ENCODE peak calls at places on chromosomes 12 and 14, in five cellular contexts. U, S, C, M and V are unnamed samples.

GRCh38 chr14:92105845-92106094 is 612 bp downstream of the ATXN3 start:
- DNase-seq in U (peak; percentile 59), C (no peak), S (peak; percentile 84), M (peak; percentile 44), V (peak; percentile 8)

GRCh38 chr14:77603031-77603430 is 13.4 kb downstream of the SPTLC2 start:
- DNase-seq in M (no peak), U (no peak), C (no peak), S (no peak), V (no peak)

GRCh38 chr12:97573901-97574300 is 111.3 kb downstream of the RMST start:
- DNase-seq in S (peak; percentile 34), U (no peak), M (no peak), C (no peak), V (no peak)

GRCh38 chr14:85471744-85472143 is 58.2 kb upstream of the FLRT2 start:
- DNase-seq in M (no peak), S (peak; percentile 91), C (no peak), U (no peak), V (no peak)

GRCh38 chr14:32608880-32609279 is 279.8 kb downstream of the AKAP6 start:
- DNase-seq in S (no peak), U (no peak), M (no peak), C (no peak), V (no peak)

GRCh38 chr12:25155031-25155576 is 39.9 kb downstream of the DNAI7 start:
- DNase-seq in S (peak; percentile 68), M (no peak), C (peak; percentile 58), U (no peak), V (no peak)

GRCh38 chr12:53340398-53340797 is 4.2 kb upstream of the SP7 start:
- DNase-seq in S (no peak), M (no peak), C (no peak), U (no peak), V (no peak)

GRCh38 chr14:92711976-92712653 is 36.3 kb downstream of the LGMN start:
- DNase-seq in S (no peak), U (no peak), C (no peak), M (no peak), V (no peak)

GRCh38 chr14:104694475-104694950 is 5.1 kb downstream of the INF2 start:
- DNase-seq in C (no peak), M (no peak), U (no peak), S (no peak), V (no peak)

GRCh38 chr14:104549536-104550339 is 29.8 kb upstream of the C14orf180 start:
- DNase-seq in S (no peak), C (no peak), M (no peak), U (no peak), V (no peak)

GRCh38 chr14:94180655-94181271 is 6.6 kb downstream of the PPP4R4 start:
- DNase-seq in S (peak; percentile 51), M (no peak), C (peak; percentile 71), U (no peak), V (no peak)

GRCh38 chr12:13124661-13125505 is 21.4 kb upstream of the GSG1 start:
- DNase-seq in C (peak; percentile 2), M (no peak), S (peak; percentile 71), U (no peak), V (no peak)

GRCh38 chr14:100782516-100783320 is 43.2 kb upstream of the MEG3 start:
- DNase-seq in M (no peak), C (no peak), S (no peak), U (peak; percentile 21), V (no peak)

GRCh38 chr12:31362115-31362758 is 36.3 kb upstream of the SINHCAF start:
- DNase-seq in C (peak; percentile 54), U (peak; percentile 65), M (peak; percentile 58), S (no peak), V (no peak)
- H3K4me3 ChIP-seq in C (peak overlapping the region; percentile 24), U (peak overlapping the region; percentile 27), M (no peak overlapping the region), S (no peak overlapping the region), V (no peak overlapping the region)

DNA sequence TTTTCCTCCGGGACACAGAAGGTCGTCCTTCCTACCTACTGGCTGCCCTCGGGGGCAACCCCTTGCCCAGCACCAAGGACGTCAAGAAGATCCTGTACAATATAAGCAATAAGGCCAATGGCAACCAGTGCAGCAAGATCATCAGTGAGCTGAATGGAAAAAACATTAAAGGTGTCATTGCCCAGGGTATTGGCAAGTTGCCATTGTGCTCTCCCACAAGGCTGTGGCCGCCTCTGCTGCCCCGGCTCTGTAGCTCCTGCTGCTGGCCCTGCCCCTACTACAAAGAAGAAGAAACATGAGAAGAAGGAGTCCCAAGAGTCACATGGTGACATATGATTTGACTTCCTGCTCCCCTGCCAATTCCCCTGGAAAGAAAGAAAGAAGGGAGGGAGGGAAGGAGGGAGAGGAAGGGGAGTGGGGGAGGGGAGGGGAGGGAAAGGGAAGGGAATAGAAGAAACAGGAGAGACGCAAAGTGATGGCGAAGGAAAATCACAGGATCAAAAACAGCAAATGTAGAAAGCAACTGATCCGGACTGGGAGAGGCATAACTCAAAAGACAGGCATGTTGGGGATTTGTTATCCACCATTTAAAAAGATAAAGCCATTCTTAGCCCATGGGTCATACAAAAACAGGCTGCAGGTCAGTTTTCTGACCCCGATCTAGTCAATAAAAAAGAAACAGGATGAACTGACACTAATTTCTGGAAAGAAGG is 61.3 kb upstream of the RESF1 start:
- DNase-seq in M (peak; percentile 22), U (no peak), S (peak; percentile 35), C (peak; percentile 80), V (no peak)
- H3K4me3 ChIP-seq in M (no peak overlapping the region), U (no peak overlapping the region), S (no peak overlapping the region), C (no peak overlapping the region), V (no peak overlapping the region)

DNA sequence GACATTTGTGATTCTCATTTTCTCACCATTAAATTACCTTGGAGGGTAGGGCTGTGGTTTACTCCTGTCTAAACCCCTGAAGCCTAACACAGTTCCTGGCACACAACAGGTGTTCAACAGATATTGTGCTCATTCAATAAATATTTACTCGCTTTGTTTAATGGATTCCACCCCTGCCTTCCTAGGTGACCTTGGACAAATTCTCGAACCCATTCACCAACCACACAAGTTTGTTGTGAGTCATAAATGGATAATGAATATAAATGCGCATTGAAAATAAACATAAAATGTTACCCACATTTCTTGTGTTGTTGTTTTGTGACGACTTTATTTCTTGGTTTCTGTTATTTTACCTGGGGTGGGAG is 362 bp upstream of the TSFM start:
- DNase-seq in U (no peak), M (no peak), S (no peak), C (no peak), V (no peak)
- H3K4me3 ChIP-seq in U (peak overlapping the region; percentile 80), M (no peak overlapping the region), S (no peak overlapping the region), C (peak overlapping the region; percentile 100), V (peak overlapping the region; percentile 95)

GRCh38 chr14:23093993-23094665 is 807 bp downstream of the ACIN1 start:
- DNase-seq in S (peak; percentile 22), U (no peak), C (peak; percentile 96), M (no peak), V (no peak)

GRCh38 chr14:23094666-23095195 is at the start of gene ACIN1:
- DNase-seq in C (no peak), U (peak; percentile 100), M (no peak), S (peak; percentile 90), V (no peak)

GRCh38 chr14:23095196-23096108 is at the start of gene C14orf119:
- DNase-seq in M (peak; percentile 100), U (peak; percentile 93), S (peak; percentile 100), C (peak; percentile 100), V (no peak)

GRCh38 chr14:23093104-23093503 is 1.8 kb downstream of the ACIN1 start:
- DNase-seq in M (no peak), C (no peak), U (no peak), S (no peak), V (no peak)

DNA sequence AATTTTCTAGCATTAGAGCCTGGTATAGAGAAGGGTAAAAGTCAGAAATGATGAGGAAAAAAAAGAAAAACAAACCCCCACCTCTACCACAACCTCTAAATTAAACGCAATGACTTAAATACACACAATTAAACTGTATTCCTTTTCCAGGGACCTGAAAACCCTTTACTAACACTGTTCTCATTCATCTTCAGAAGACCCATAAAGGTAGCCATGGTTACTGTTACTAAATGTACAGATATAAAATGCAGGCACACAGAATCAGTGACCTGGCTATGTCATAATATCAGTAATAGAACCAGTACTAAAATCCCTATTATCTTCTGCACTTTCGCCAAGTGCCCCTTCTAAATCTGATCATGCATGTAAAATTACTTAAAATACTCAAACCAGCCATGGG is 1.4 kb downstream of the ACIN1 start:
- DNase-seq in S (no peak), M (no peak), C (no peak), U (no peak), V (no peak)
- H3K4me3 ChIP-seq in S (peak overlapping the region; percentile 91), M (peak overlapping the region; percentile 65), C (peak overlapping the region; percentile 84), U (peak overlapping the region; percentile 100), V (peak overlapping the region; percentile 83)

DNA sequence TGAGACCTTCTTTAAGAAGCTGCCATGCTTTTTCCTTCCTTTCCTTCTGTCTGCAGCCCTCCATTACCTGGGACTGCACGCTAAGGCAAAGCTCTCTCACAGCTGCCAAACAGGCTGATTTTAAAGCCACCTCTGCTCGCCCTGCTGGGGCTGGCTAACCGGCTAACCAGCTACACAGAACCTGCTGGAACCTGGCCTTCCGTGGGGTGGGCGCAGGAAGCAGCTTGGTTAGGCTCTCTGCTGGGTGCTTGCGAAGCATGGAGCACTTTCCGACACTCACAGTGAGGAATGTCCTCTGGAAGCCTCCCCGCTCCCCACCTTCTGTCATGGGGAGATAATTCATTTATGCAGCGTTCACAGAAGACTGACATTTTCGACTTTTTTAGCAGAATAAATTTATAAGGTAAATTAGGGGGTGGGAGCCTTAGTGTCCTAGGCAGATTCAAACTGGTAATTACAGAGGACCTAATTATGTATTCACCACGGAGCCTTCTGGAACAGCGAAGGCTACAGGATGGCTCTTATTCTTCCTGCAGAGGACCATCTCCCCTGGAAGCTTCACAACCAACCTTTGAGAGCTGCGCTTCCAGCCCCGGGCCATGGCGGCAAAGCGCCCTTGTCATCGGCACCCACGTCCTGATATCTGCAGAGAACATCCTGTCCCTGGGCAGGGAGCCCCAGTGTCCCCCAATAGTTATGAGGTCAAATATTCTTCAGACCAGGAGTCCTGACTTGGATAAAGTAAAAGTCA is 12.4 kb upstream of the BCL11B start:
- DNase-seq in U (no peak), S (no peak), C (peak; percentile 30), M (no peak), V (no peak)
- H3K4me3 ChIP-seq in U (no peak overlapping the region), S (no peak overlapping the region), C (no peak overlapping the region), M (no peak overlapping the region), V (no peak overlapping the region)